ENCODE peak calls at places on chromosome 3, in five cellular contexts. One of them, this sample, is unnamed.

GRCh38 chr3:110327870-110328269 is 743.7 kb upstream of the NECTIN3 start:
- DNase-seq in H1: no peak
- DNase-seq in HepG2: no peak
- DNase-seq in stomach: no peak
- DNase-seq in upper lobe of left lung: no peak
- DNase-seq in this sample: no peak

GRCh38 chr3:16481570-16481897 is 32.0 kb downstream of the RFTN1 start:
- DNase-seq in stomach: no peak
- DNase-seq in HepG2: no peak
- DNase-seq in upper lobe of left lung: no peak
- DNase-seq in H1: no peak
- DNase-seq in this sample: no peak

GRCh38 chr3:10944866-10945265 is 47.7 kb upstream of the SLC6A1 start:
- DNase-seq in H1: no peak
- DNase-seq in upper lobe of left lung: no peak
- DNase-seq in HepG2: no peak
- DNase-seq in stomach: no peak
- DNase-seq in this sample: no peak

GRCh38 chr3:61669676-61670299 is 108.4 kb downstream of the PTPRG start:
- DNase-seq in upper lobe of left lung: no peak
- DNase-seq in stomach: no peak
- DNase-seq in HepG2: no peak
- DNase-seq in H1: peak; percentile 41
- DNase-seq in this sample: no peak

GRCh38 chr3:133295199-133295901 is 104.5 kb upstream of the BFSP2 start:
- DNase-seq in HepG2: no peak
- DNase-seq in stomach: no peak
- DNase-seq in upper lobe of left lung: no peak
- DNase-seq in H1: no peak
- DNase-seq in this sample: no peak

GRCh38 chr3:3189102-3189727 is 9.7 kb upstream of the CRBN start:
- DNase-seq in HepG2: no peak
- DNase-seq in H1: no peak
- DNase-seq in upper lobe of left lung: no peak
- DNase-seq in stomach: no peak
- DNase-seq in this sample: no peak

GRCh38 chr3:146968204-146968651 is 363.1 kb upstream of the PLSCR5 start:
- DNase-seq in stomach: no peak
- DNase-seq in upper lobe of left lung: no peak
- DNase-seq in H1: no peak
- DNase-seq in HepG2: no peak
- DNase-seq in this sample: no peak

GRCh38 chr3:189342811-189343210 is 171.0 kb downstream of the TPRG1 start:
- DNase-seq in H1: no peak
- DNase-seq in upper lobe of left lung: no peak
- DNase-seq in HepG2: no peak
- DNase-seq in stomach: no peak
- DNase-seq in this sample: no peak

GRCh38 chr3:23735575-23736326 is 70.0 kb upstream of the UBE2E1 start:
- DNase-seq in stomach: no peak
- DNase-seq in H1: no peak
- DNase-seq in HepG2: no peak
- DNase-seq in upper lobe of left lung: no peak
- DNase-seq in this sample: no peak

GRCh38 chr3:99250272-99250671 is 348.8 kb upstream of the DCBLD2 start:
- DNase-seq in H1: no peak
- DNase-seq in HepG2: no peak
- DNase-seq in stomach: no peak
- DNase-seq in upper lobe of left lung: no peak
- DNase-seq in this sample: no peak

GRCh38 chr3:42118762-42119361 is 27.7 kb downstream of the TRAK1 start:
- DNase-seq in H1: no peak
- DNase-seq in upper lobe of left lung: no peak
- DNase-seq in HepG2: peak; percentile 74
- DNase-seq in stomach: peak; percentile 56
- DNase-seq in this sample: no peak

GRCh38 chr3:98823791-98824190 is 60.7 kb downstream of the ST3GAL6 start:
- DNase-seq in stomach: no peak
- DNase-seq in HepG2: no peak
- DNase-seq in upper lobe of left lung: no peak
- DNase-seq in H1: no peak
- DNase-seq in this sample: no peak

GRCh38 chr3:138842483-138843188 is 7.9 kb upstream of the PIK3CB start:
- DNase-seq in stomach: no peak
- DNase-seq in upper lobe of left lung: no peak
- DNase-seq in H1: no peak
- DNase-seq in HepG2: no peak
- DNase-seq in this sample: no peak

GRCh38 chr3:26259166-26259565 is 363.4 kb upstream of the LRRC3B start:
- DNase-seq in upper lobe of left lung: no peak
- DNase-seq in stomach: no peak
- DNase-seq in H1: no peak
- DNase-seq in HepG2: no peak
- DNase-seq in this sample: no peak

GRCh38 chr3:151329368-151329767 is at the start of gene P2RY13:
- DNase-seq in HepG2: no peak
- DNase-seq in stomach: no peak
- DNase-seq in H1: no peak
- DNase-seq in upper lobe of left lung: no peak
- DNase-seq in this sample: no peak

GRCh38 chr3:171833006-171833405 is 10.1 kb upstream of the TMEM212 start:
- DNase-seq in H1: no peak
- DNase-seq in HepG2: no peak
- DNase-seq in upper lobe of left lung: no peak
- DNase-seq in stomach: no peak
- DNase-seq in this sample: no peak

GRCh38 chr3:128267541-128267940 is 114.3 kb downstream of the EEFSEC start:
- DNase-seq in H1: no peak
- DNase-seq in stomach: no peak
- DNase-seq in HepG2: no peak
- DNase-seq in upper lobe of left lung: no peak
- DNase-seq in this sample: no peak

GRCh38 chr3:134463676-134464611 is 21.8 kb downstream of the ANAPC13 start:
- DNase-seq in HepG2: no peak
- DNase-seq in stomach: no peak
- DNase-seq in upper lobe of left lung: no peak
- DNase-seq in H1: peak; percentile 73
- DNase-seq in this sample: peak; percentile 95

GRCh38 chr3:61936344-61936937 is 375.1 kb downstream of the PTPRG start:
- DNase-seq in HepG2: peak; percentile 6
- DNase-seq in H1: peak; percentile 73
- DNase-seq in stomach: no peak
- DNase-seq in upper lobe of left lung: no peak
- DNase-seq in this sample: peak; percentile 47

GRCh38 chr3:53885239-53885638 is 3.3 kb upstream of the ACTR8 start:
- DNase-seq in H1: no peak
- DNase-seq in HepG2: no peak
- DNase-seq in stomach: no peak
- DNase-seq in upper lobe of left lung: no peak
- DNase-seq in this sample: no peak

GRCh38 chr3:65828706-65829105 is 210.0 kb downstream of the MAGI1 start:
- DNase-seq in stomach: no peak
- DNase-seq in upper lobe of left lung: no peak
- DNase-seq in HepG2: no peak
- DNase-seq in H1: no peak
- DNase-seq in this sample: no peak

GRCh38 chr3:65829228-65829627 is 209.5 kb downstream of the MAGI1 start:
- DNase-seq in HepG2: no peak
- DNase-seq in upper lobe of left lung: no peak
- DNase-seq in stomach: no peak
- DNase-seq in H1: no peak
- DNase-seq in this sample: no peak

GRCh38 chr3:65833761-65834505 is 204.8 kb downstream of the MAGI1 start:
- DNase-seq in stomach: no peak
- DNase-seq in HepG2: no peak
- DNase-seq in upper lobe of left lung: no peak
- DNase-seq in H1: no peak
- DNase-seq in this sample: no peak

GRCh38 chr3:65830948-65831732 is 207.6 kb downstream of the MAGI1 start:
- DNase-seq in H1: no peak
- DNase-seq in HepG2: no peak
- DNase-seq in upper lobe of left lung: no peak
- DNase-seq in stomach: no peak
- DNase-seq in this sample: no peak

DNA sequence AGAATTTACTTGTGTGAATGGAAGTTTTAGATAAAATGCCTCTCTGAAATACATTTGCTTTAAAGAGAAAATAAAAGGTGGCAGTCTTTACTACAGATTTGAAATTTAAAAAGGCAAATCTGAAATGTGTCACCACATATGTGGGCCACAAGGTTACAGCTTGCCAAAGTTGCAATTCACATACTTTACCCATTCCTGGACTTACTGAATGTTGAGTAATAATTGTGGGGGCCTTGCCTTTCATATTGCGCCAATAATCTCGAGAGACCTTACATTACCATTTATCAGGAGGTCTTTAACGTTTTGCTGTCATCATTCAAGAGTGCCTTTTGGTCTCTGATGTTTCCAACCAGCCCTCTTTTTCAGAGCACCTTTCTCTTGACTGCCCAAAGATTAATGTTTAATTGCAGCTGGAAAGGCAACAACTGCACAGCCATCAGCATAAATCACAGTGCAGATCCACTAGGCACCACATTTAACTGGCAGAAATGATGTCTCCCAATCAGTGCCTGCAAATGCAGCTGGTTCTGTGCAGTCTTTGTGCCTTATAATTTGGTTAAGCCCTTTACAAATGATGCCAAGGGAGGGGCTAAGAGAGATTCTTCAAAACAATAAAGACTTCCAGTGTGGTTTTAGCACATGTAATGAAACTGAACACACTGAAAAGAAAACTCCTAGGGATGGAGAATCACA is 206.8 kb downstream of the MAGI1 start:
- DNase-seq in H1: no peak
- DNase-seq in upper lobe of left lung: no peak
- DNase-seq in HepG2: peak; percentile 56
- DNase-seq in stomach: no peak
- DNase-seq in this sample: no peak
- H3K27ac ChIP-seq in H1: no peak overlapping the region
- H3K27ac ChIP-seq in upper lobe of left lung: no peak overlapping the region
- H3K27ac ChIP-seq in HepG2: no peak overlapping the region
- H3K27ac ChIP-seq in stomach: no peak overlapping the region
- H3K27ac ChIP-seq in this sample: no peak overlapping the region

DNA sequence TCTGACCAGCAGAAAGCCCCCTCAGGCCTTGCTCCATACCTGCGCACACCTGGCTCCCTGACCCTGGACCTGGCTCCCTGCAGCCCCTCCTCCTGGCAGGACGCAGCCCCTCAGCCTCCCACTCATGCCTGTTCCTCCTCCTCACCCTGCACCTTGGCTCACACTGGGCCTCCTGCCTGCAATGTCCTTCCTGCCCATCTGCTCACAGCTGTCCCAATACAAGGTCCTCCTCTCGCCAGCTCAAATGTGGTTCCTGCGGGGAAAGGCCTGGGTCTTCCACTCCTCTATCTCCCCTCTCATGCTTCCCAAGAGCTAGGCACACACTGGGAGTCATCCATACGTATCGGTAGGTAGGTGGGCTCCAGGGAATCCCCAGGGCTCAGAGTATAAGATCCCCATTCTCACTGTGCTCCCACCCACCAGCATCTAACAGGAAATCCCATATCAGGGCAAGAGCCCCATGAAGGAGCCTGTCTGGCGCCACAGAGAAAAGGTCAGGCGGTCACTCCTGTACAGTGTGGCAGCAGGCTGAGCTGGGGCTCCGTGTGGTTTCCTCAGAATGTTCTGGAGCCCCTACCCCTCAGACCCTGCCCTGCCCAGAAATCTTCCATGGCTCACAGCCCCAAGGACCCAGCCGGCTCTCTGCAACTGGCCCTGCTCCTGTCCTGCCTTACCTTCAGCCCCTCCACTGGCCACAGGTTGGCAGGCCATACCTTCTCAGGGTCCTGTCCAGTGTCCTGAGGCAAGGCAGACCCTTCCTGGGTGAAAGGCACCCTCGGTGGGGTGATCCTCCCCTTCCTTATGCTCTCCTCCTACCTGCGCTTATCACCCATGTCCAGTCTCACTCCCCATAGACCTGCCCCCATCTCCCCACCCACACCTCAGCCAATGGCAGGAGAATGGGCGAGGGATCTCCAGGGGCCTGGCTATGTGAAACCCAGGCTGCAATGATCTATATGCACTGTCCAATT is 10.9 kb downstream of the PLCD1 start:
- DNase-seq in upper lobe of left lung: no peak
- DNase-seq in H1: no peak
- DNase-seq in stomach: no peak
- DNase-seq in HepG2: no peak
- DNase-seq in this sample: no peak
- TF ChIP-seq POLR2AphosphoS5 in upper lobe of left lung: no peak
- TF ChIP-seq POLR2AphosphoS5 in H1: no peak
- TF ChIP-seq POLR2AphosphoS5 in stomach: no peak
- TF ChIP-seq POLR2AphosphoS5 in HepG2: no peak
- TF ChIP-seq POLR2AphosphoS5 in this sample: no peak

DNA sequence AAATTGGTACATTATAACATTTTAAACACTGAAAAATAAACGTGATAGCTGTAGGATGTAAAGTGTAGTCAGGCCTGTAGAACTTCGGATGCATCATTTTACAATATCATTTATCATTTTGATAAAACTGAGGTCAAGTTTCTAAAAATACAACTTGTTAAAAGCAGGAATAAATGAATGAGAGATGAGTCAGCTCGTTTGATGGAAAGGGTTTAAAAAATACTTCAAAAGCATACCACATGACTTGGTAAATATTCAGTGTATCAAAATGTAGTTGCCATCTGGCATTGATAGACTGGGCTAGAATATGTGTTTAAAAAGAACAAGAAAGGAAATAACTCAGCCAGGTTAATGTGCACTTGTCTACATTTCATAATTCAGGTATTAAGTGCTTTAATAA is 357.0 kb downstream of the TIGIT start:
- DNase-seq in H1: no peak
- DNase-seq in stomach: no peak
- DNase-seq in upper lobe of left lung: no peak
- DNase-seq in HepG2: peak; percentile 1
- DNase-seq in this sample: no peak
- TF ChIP-seq EP300 in H1: no peak
- TF ChIP-seq EP300 in stomach: no peak
- TF ChIP-seq EP300 in upper lobe of left lung: no peak
- TF ChIP-seq EP300 in HepG2: no peak
- TF ChIP-seq EP300 in this sample: no peak

GRCh38 chr3:35201221-35201620 is 438.1 kb upstream of the ARPP21 start:
- DNase-seq in H1: no peak
- DNase-seq in stomach: no peak
- DNase-seq in HepG2: no peak
- DNase-seq in upper lobe of left lung: no peak
- DNase-seq in this sample: no peak

GRCh38 chr3:35194666-35195065 is 444.7 kb upstream of the ARPP21 start:
- DNase-seq in stomach: no peak
- DNase-seq in upper lobe of left lung: no peak
- DNase-seq in HepG2: no peak
- DNase-seq in H1: no peak
- DNase-seq in this sample: no peak

GRCh38 chr3:35198857-35199256 is 440.5 kb upstream of the ARPP21 start:
- DNase-seq in HepG2: no peak
- DNase-seq in stomach: no peak
- DNase-seq in H1: no peak
- DNase-seq in upper lobe of left lung: no peak
- DNase-seq in this sample: no peak

DNA sequence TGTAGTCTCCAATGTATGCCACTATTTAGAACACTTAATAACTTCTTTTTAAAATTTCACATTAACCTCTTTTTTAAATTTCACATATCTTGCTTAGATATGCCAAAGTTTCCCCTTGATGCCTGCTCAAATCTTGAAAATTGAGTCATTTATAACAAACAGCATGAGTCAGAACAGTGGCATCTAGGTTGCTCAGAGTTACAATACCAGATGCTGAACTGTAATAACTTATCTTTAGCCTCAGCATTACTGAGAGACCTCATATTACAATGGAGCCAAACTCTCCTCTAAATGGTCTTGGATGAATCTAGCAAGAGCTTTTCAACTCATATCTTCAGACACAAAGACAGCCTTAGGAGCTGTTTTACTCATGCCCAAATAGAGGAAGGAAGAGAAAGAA is 439.3 kb upstream of the ARPP21 start:
- DNase-seq in HepG2: no peak
- DNase-seq in H1: no peak
- DNase-seq in upper lobe of left lung: no peak
- DNase-seq in stomach: no peak
- DNase-seq in this sample: no peak
- H3K27ac ChIP-seq in HepG2: no peak overlapping the region
- H3K27ac ChIP-seq in H1: no peak overlapping the region
- H3K27ac ChIP-seq in upper lobe of left lung: no peak overlapping the region
- H3K27ac ChIP-seq in stomach: no peak overlapping the region
- H3K27ac ChIP-seq in this sample: no peak overlapping the region

This sample was measured in esophagus muscularis mucosa.